ENCODE peak calls at places on chromosomes 13 and 19, in four cellular contexts. M is IMR-90, E is H54, P is ovary. W is an unnamed sample.
A peak's percentile ranks its signal among the peaks of the same experiment; 100 is the strongest.

GRCh38 chr19:33443638-33444195 is 70.2 kb downstream of the CEBPG start:
- DNase-seq in M (no peak), E (no peak), P (peak; percentile 11), W (no peak)

GRCh38 chr19:54165222-54165621 is 5.7 kb upstream of the LENG1 start:
- DNase-seq in M (no peak), E (no peak), P (no peak), W (no peak)

GRCh38 chr13:113119822-113120189 is 2.8 kb upstream of the F10 start:
- DNase-seq in M (no peak), E (no peak), P (no peak), W (no peak)

GRCh38 chr13:97122381-97122996 is 99.6 kb upstream of the MBNL2 start:
- DNase-seq in M (peak; percentile 73), E (peak; percentile 29), P (no peak), W (no peak)

GRCh38 chr19:15337202-15337601 is 4.9 kb upstream of the BRD4 start:
- DNase-seq in M (peak; percentile 80), E (no peak), P (no peak), W (no peak)

GRCh38 chr13:30739646-30740642 is 4.6 kb downstream of the ALOX5AP start:
- DNase-seq in M (peak; percentile 95), E (peak; percentile 31), P (no peak), W (no peak)

GRCh38 chr19:372306-372890 is 27.8 kb upstream of the MIER2 start:
- DNase-seq in M (peak; percentile 70), E (no peak), P (peak; percentile 80), W (no peak)

GRCh38 chr19:41351339-41352245 is 2.1 kb downstream of the TGFB1 start:
- DNase-seq in M (peak; percentile 42), E (peak; percentile 87), P (peak; percentile 71), W (peak; percentile 60)

GRCh38 chr19:20388826-20389225 is 176.8 kb downstream of the ZNF737 start:
- DNase-seq in M (no peak), E (no peak), P (no peak), W (no peak)

GRCh38 chr19:32227561-32228165 is 117.7 kb upstream of the ZNF507 start:
- DNase-seq in M (no peak), E (no peak), P (no peak), W (no peak)

GRCh38 chr19:798415-799075 is 1.3 kb downstream of the PTBP1 start:
- DNase-seq in M (no peak), E (no peak), P (peak; percentile 50), W (peak; percentile 74)

GRCh38 chr13:83819611-83820010 is 62.7 kb downstream of the SLITRK1 start:
- DNase-seq in M (peak; percentile 3), E (no peak), P (no peak), W (no peak)

GRCh38 chr13:112835796-112836195 is 133.2 kb upstream of the MCF2L start:
- DNase-seq in M (no peak), E (no peak), P (no peak), W (no peak)

GRCh38 chr19:46812898-46813569 is 24.6 kb upstream of the SLC1A5 start:
- DNase-seq in M (no peak), E (no peak), P (peak; percentile 58), W (no peak)

GRCh38 chr19:57466489-57466888 is 9.5 kb upstream of the VN1R1 start:
- DNase-seq in M (no peak), E (no peak), P (no peak), W (no peak)

GRCh38 chr13:44921478-44921877 is 67.8 kb downstream of the NUFIP1 start:
- DNase-seq in M (no peak), E (no peak), P (no peak), W (no peak)

GRCh38 chr19:15828121-15828620 is 12.7 kb upstream of the OR10H1 start:
- DNase-seq in M (no peak), E (peak; percentile 20), P (no peak), W (no peak)

GRCh38 chr13:27712421-27712820 is 79.9 kb upstream of the GSX1 start:
- DNase-seq in M (no peak), E (no peak), P (no peak), W (peak; percentile 45)

GRCh38 chr19:18541258-18541991 is 1.9 kb downstream of the FKBP8 start:
- DNase-seq in M (no peak), E (no peak), P (no peak), W (peak; percentile 30)

GRCh38 chr19:46386996-46387712 is 26.2 kb downstream of the CCDC8 start:
- DNase-seq in M (no peak), E (no peak), P (peak; percentile 34), W (no peak)

GRCh38 chr19:58150328-58150921 is at the start of gene ZNF329:
- DNase-seq in M (peak; percentile 76), E (peak; percentile 99), P (peak; percentile 93), W (peak; percentile 88)

GRCh38 chr13:57740719-57741118 is 109.2 kb downstream of the PCDH17 start:
- DNase-seq in M (no peak), E (no peak), P (no peak), W (no peak)

GRCh38 chr19:41431426-41432386 is 4.5 kb upstream of the B3GNT8 start:
- DNase-seq in M (peak; percentile 31), E (no peak), P (no peak), W (peak; percentile 35)

GRCh38 chr13:92976657-92977056 is 249.9 kb upstream of the GPC6 start:
- DNase-seq in M (no peak), E (no peak), P (no peak), W (no peak)

GRCh38 chr13:114019367-114019766 is 45.5 kb upstream of the C13orf46 start:
- DNase-seq in M (no peak), E (peak; percentile 76), P (no peak), W (peak; percentile 40)

GRCh38 chr13:39253774-39254173 is 215.5 kb downstream of the NHLRC3 start:
- DNase-seq in M (peak; percentile 59), E (no peak), P (no peak), W (no peak)

GRCh38 chr13:21124853-21125252 is 51.5 kb downstream of the SKA3 start:
- DNase-seq in M (peak; percentile 63), E (no peak), P (no peak), W (no peak)

GRCh38 chr13:26996965-26997752 is 174.5 kb downstream of the USP12 start:
- DNase-seq in M (no peak), E (no peak), P (no peak), W (no peak)

GRCh38 chr19:53041366-53041765 is 3.2 kb upstream of the ERVV-2 start:
- DNase-seq in M (no peak), E (no peak), P (no peak), W (no peak)

GRCh38 chr19:21835810-21836444 is at the start of gene ZNF43:
- DNase-seq in M (peak; percentile 91), E (peak; percentile 45), P (peak; percentile 97), W (peak; percentile 84)

GRCh38 chr19:15223649-15224371 is 8.4 kb downstream of the EPHX3 start:
- DNase-seq in M (no peak), E (no peak), P (peak; percentile 40), W (no peak)

GRCh38 chr19:13036366-13036976 is 41.2 kb downstream of the NFIX start:
- DNase-seq in M (peak; percentile 29), E (peak; percentile 73), P (no peak), W (no peak)

GRCh38 chr19:37695144-37695899 is 24.2 kb downstream of the ZNF607 start:
- DNase-seq in M (no peak), E (no peak), P (no peak), W (no peak)

GRCh38 chr13:42068886-42069285 is 20.4 kb downstream of the DGKH start:
- DNase-seq in M (no peak), E (no peak), P (no peak), W (no peak)

GRCh38 chr13:104534847-104535246 is 1468.6 kb upstream of the SLC10A2 start:
- DNase-seq in M (no peak), E (peak; percentile 7), P (no peak), W (no peak)

GRCh38 chr13:110617326-110618072 is 2.2 kb downstream of the NAXD start:
- DNase-seq in M (peak; percentile 97), E (no peak), P (peak; percentile 78), W (peak; percentile 70)

GRCh38 chr13:110618167-110618566 is 2.8 kb downstream of the NAXD start:
- DNase-seq in M (no peak), E (no peak), P (no peak), W (no peak)

GRCh38 chr13:110616103-110617101 is 1.1 kb downstream of the NAXD start:
- DNase-seq in M (peak; percentile 72), E (peak; percentile 85), P (peak; percentile 63), W (peak; percentile 61)

GRCh38 chr13:110615005-110615321 is 382 bp upstream of the NAXD start:
- DNase-seq in M (no peak), E (no peak), P (no peak), W (no peak)

GRCh38 chr13:110615322-110616102 is at the start of gene NAXD:
- DNase-seq in M (peak; percentile 93), E (peak; percentile 100), P (peak; percentile 94), W (peak; percentile 94)
- TF ChIP-seq POLR2A in M (peak; percentile 52), E (peak; percentile 47), P (peak; percentile 55), W (peak; percentile 74)

GRCh38 chr19:48390188-48391099 is 907 bp downstream of the KDELR1 start:
- DNase-seq in M (peak; percentile 49), E (no peak), P (peak; percentile 74), W (peak; percentile 86)
- TF ChIP-seq POLR2A in M (no peak), E (no peak), P (no peak), W (no peak)

DNA sequence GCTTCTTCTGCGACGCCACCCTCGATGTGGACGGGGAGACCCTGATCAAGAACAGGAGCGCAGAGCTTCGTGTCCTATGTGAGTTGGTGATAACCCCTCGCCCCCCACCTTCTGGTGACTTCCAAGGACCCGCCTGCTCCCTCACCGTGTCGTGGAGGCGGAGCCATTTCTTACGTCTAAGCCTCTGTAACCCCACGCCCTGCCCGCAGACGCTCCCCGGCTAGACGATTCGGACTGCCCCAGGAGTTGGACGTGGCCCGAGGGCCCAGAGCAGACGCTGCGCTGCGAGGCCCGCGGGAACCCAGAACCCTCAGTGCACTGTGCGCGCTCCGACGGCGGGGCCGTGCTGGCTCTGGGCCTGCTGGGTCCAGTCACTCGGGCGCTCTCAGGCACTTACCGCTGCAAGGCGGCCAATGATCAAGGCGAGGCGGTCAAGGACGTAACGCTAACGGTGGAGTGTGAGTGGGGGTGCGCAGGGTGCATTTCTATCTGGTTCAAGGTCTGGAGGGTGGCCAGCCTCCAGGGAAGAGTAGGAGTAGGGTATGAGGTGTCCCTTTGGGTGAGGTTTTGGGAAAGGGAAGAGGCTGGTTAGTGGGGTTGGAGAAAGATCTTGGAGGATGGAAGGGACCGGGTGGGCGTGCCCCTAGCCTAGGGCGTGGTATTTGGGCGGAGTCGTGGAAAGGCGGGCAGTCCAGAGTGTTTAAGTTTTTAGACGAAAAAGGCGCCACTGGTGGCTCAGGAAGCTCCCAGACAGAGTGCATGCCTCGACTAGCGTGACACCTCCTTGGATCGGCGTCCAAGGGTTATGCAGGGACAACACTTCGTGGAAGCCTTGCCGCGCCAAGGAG is 3.3 kb downstream of the ICAM5 start:
- DNase-seq in M (no peak), E (no peak), P (peak; percentile 66), W (peak; percentile 87)
- TF ChIP-seq POLR2A in M (no peak), E (no peak), P (no peak), W (no peak)

GRCh38 chr19:2706251-2706650 is 3.8 kb upstream of the GNG7 start:
- DNase-seq in M (no peak), E (no peak), P (no peak), W (no peak)
- TF ChIP-seq POLR2A in M (no peak), E (no peak), P (no peak), W (no peak)

GRCh38 chr19:4338441-4339350 is at the start of gene STAP2:
- DNase-seq in M (no peak), E (no peak), P (no peak), W (peak; percentile 61)
- TF ChIP-seq POLR2A in M (no peak), E (no peak), P (no peak), W (no peak)